ENCODE peak calls at places on chromosome 16, in six cellular contexts. C is gastrocnemius medialis, Y is heart left ventricle, U is BE2C, W is kidney epithelial cell, O is AG09309. V is an unnamed sample.

GRCh38 chr16:2810651-2811050 is 6.4 kb upstream of the PRSS21 start:
- DNase-seq in C (no peak), Y (no peak), U (no peak), W (no peak), O (no peak), V (no peak)

GRCh38 chr16:77721752-77722314 is 481 bp upstream of the NUDT7 start:
- DNase-seq in C (no peak), Y (no peak), U (no peak), W (no peak), O (no peak), V (no peak)

GRCh38 chr16:14101415-14101814 is 30.3 kb downstream of the MRTFB start:
- DNase-seq in C (no peak), Y (no peak), U (no peak), W (no peak), O (no peak), V (no peak)

GRCh38 chr16:66750279-66751134 is 902 bp downstream of the DYNC1LI2 start:
- DNase-seq in C (no peak), Y (no peak), U (no peak), W (no peak), O (no peak), V (no peak)

GRCh38 chr16:14105976-14106375 is 34.9 kb downstream of the MRTFB start:
- DNase-seq in C (no peak), Y (no peak), U (no peak), W (no peak), O (no peak), V (no peak)

GRCh38 chr16:50040028-50040427 is 15.0 kb downstream of the CNEP1R1 start:
- DNase-seq in C (no peak), Y (no peak), U (no peak), W (no peak), O (no peak), V (no peak)

GRCh38 chr16:26598061-26598460 is 468.7 kb upstream of the C16orf82 start:
- DNase-seq in C (no peak), Y (no peak), U (no peak), W (no peak), O (no peak), V (no peak)

GRCh38 chr16:89174877-89175276 is 3.3 kb downstream of the CDH15 start:
- DNase-seq in C (no peak), Y (no peak), U (no peak), W (no peak), O (no peak), V (peak; percentile 43)

GRCh38 chr16:55981557-55981956 is 106.4 kb upstream of the CES5A start:
- DNase-seq in C (no peak), Y (no peak), U (no peak), W (no peak), O (no peak), V (no peak)

GRCh38 chr16:5560084-5560483 is 462.5 kb upstream of the EEF2KMT start:
- DNase-seq in C (no peak), Y (no peak), U (no peak), W (no peak), O (no peak), V (no peak)

GRCh38 chr16:55622930-55623561 is 32.7 kb upstream of the SLC6A2 start:
- DNase-seq in C (no peak), Y (no peak), U (peak; percentile 47), W (no peak), O (no peak), V (no peak)

GRCh38 chr16:11303405-11304138 is 22.4 kb upstream of the PRM1 start:
- DNase-seq in C (no peak), Y (no peak), U (peak; percentile 75), W (no peak), O (no peak), V (peak; percentile 53)

GRCh38 chr16:23784811-23785447 is 30.1 kb downstream of the CHP2 start:
- DNase-seq in C (no peak), Y (no peak), U (no peak), W (no peak), O (no peak), V (peak; percentile 46)

GRCh38 chr16:58339452-58339938 is 44.7 kb upstream of the PRSS54 start:
- DNase-seq in C (no peak), Y (no peak), U (peak; percentile 34), W (no peak), O (no peak), V (peak; percentile 48)

GRCh38 chr16:21130811-21131210 is 19.8 kb downstream of the DNAH3 start:
- DNase-seq in C (no peak), Y (no peak), U (no peak), W (no peak), O (no peak), V (no peak)

GRCh38 chr16:89320717-89321501 is 103.4 kb downstream of the ZNF778 start:
- DNase-seq in C (peak; percentile 86), Y (peak; percentile 76), U (peak; percentile 86), W (no peak), O (no peak), V (peak; percentile 71)

GRCh38 chr16:11183035-11183812 is 72.8 kb downstream of the SOCS1 start:
- DNase-seq in C (no peak), Y (no peak), U (no peak), W (no peak), O (no peak), V (no peak)

GRCh38 chr16:15489016-15489415 is 54.6 kb downstream of the BMERB1 start:
- DNase-seq in C (no peak), Y (no peak), U (no peak), W (no peak), O (no peak), V (no peak)

GRCh38 chr16:89014611-89015230 is 37.7 kb upstream of the CBFA2T3 start:
- DNase-seq in C (no peak), Y (no peak), U (no peak), W (no peak), O (no peak), V (no peak)

GRCh38 chr16:56263711-56264608 is 72.7 kb downstream of the GNAO1 start:
- DNase-seq in C (no peak), Y (peak; percentile 56), U (peak; percentile 93), W (no peak), O (no peak), V (no peak)

GRCh38 chr16:53207810-53208752 is 153.3 kb downstream of the CHD9 start:
- DNase-seq in C (peak; percentile 45), Y (peak; percentile 43), U (peak; percentile 67), W (peak; percentile 59), O (peak; percentile 41), V (peak; percentile 88)

GRCh38 chr16:2386990-2387389 is 42.3 kb upstream of the CCNF start:
- DNase-seq in C (no peak), Y (no peak), U (no peak), W (no peak), O (no peak), V (no peak)

GRCh38 chr16:56637814-56638750 is at the start of gene MT1A:
- DNase-seq in C (peak; percentile 68), Y (peak; percentile 88), U (no peak), W (no peak), O (no peak), V (peak; percentile 44)

GRCh38 chr16:77759821-77760220 is 28.5 kb upstream of the VAT1L start:
- DNase-seq in C (no peak), Y (no peak), U (no peak), W (no peak), O (no peak), V (peak; percentile 30)

GRCh38 chr16:68021490-68021889 is 1.5 kb downstream of the DDX28 start:
- DNase-seq in C (no peak), Y (no peak), U (no peak), W (no peak), O (no peak), V (no peak)

GRCh38 chr16:22684282-22685161 is 129.4 kb upstream of the HS3ST2 start:
- DNase-seq in C (no peak), Y (no peak), U (no peak), W (no peak), O (no peak), V (peak; percentile 49)

GRCh38 chr16:66881014-66881417 is 701 bp downstream of the PDP2 start:
- DNase-seq in C (no peak), Y (no peak), U (no peak), W (no peak), O (no peak), V (no peak)

GRCh38 chr16:9516444-9516843 is 425.0 kb downstream of the HAPSTR1 start:
- DNase-seq in C (no peak), Y (no peak), U (no peak), W (no peak), O (no peak), V (no peak)
- TF ChIP-seq CTCF in C (no peak), Y (no peak), U (no peak), W (no peak), O (no peak), V (no peak)

GRCh38 chr16:72198641-72199250 is 26.8 kb upstream of the PMFBP1 start:
- DNase-seq in C (no peak), Y (no peak), U (peak; percentile 89), W (no peak), O (no peak), V (no peak)
- H3K4me3 ChIP-seq in C (no peak overlapping the region), Y (no peak overlapping the region), U (peak overlapping the region; percentile 55), W (no peak overlapping the region), O (no peak overlapping the region), V (no peak overlapping the region)

GRCh38 chr16:82042144-82042543 is 7.1 kb downstream of the HSD17B2 start:
- DNase-seq in C (no peak), Y (no peak), U (no peak), W (no peak), O (no peak), V (no peak)

GRCh38 chr16:82045471-82046178 is 10.6 kb downstream of the HSD17B2 start:
- DNase-seq in C (no peak), Y (no peak), U (no peak), W (no peak), O (no peak), V (no peak)

GRCh38 chr16:82042841-82043240 is 7.8 kb downstream of the HSD17B2 start:
- DNase-seq in C (no peak), Y (no peak), U (no peak), W (no peak), O (no peak), V (no peak)

GRCh38 chr16:82044585-82044911 is 9.5 kb downstream of the HSD17B2 start:
- DNase-seq in C (no peak), Y (no peak), U (no peak), W (no peak), O (no peak), V (no peak)

GRCh38 chr16:82043680-82044584 is 8.9 kb downstream of the HSD17B2 start:
- DNase-seq in C (no peak), Y (no peak), U (no peak), W (peak; percentile 35), O (peak; percentile 63), V (peak; percentile 68)
- TF ChIP-seq CTCF in C (no peak), Y (no peak), U (no peak), W (no peak), O (no peak), V (no peak)

GRCh38 chr16:30986129-30986991 is 1.4 kb downstream of the HSD3B7 start:
- DNase-seq in C (no peak), Y (no peak), U (no peak), W (no peak), O (no peak), V (no peak)

GRCh38 chr16:30984669-30985400 is at the start of gene HSD3B7:
- DNase-seq in C (peak; percentile 85), Y (peak; percentile 93), U (peak; percentile 93), W (no peak), O (no peak), V (peak; percentile 78)

GRCh38 chr16:30987581-30988190 is 2.7 kb downstream of the HSD3B7 start:
- DNase-seq in C (no peak), Y (no peak), U (no peak), W (no peak), O (no peak), V (no peak)

GRCh38 chr16:30983898-30984610 is 953 bp upstream of the HSD3B7 start:
- DNase-seq in C (no peak), Y (no peak), U (no peak), W (no peak), O (no peak), V (no peak)

GRCh38 chr16:30985401-30986128 is 558 bp downstream of the HSD3B7 start:
- DNase-seq in C (peak; percentile 75), Y (no peak), U (no peak), W (no peak), O (no peak), V (peak; percentile 16)
- H3K4me3 ChIP-seq in C (peak overlapping the region; percentile 66), Y (peak overlapping the region; percentile 61), U (no peak overlapping the region), W (peak overlapping the region; percentile 52), O (peak overlapping the region; percentile 48), V (peak overlapping the region; percentile 74)